ENCODE peak calls at places on chromosomes 7 and 10, in seven cellular contexts. F is PC-3, Z is GM23248, A is SK-N-SH, N is fibroblast of lung, J is mammary epithelial cell, I is colonic mucosa. X is an unnamed sample.
A peak's percentile ranks its signal among the peaks of the same experiment; 100 is the strongest.

GRCh38 chr7:158774916-158775315 is 54.4 kb downstream of the ESYT2 start:
- DNase-seq in F (no peak), I (no peak), J (no peak), A (no peak), N (no peak), Z (peak; percentile 27), X (no peak)

GRCh38 chr10:91251430-91252056 is 31.1 kb downstream of the PCGF5 start:
- DNase-seq in A (peak; percentile 26), J (peak; percentile 35), I (peak; percentile 49), F (peak; percentile 65), N (peak; percentile 70), Z (peak; percentile 76), X (peak; percentile 60)

GRCh38 chr7:108114117-108114841 is 15.9 kb downstream of the LAMB4 start:
- DNase-seq in A (no peak), N (no peak), F (peak; percentile 53), Z (no peak), J (peak; percentile 38), I (no peak), X (peak; percentile 72)

GRCh38 chr7:51297986-51298385 is 18.6 kb downstream of the COBL start:
- DNase-seq in Z (no peak), F (no peak), A (no peak), I (peak; percentile 3), N (no peak), J (no peak), X (no peak)

GRCh38 chr10:80590585-80591125 is 53.0 kb downstream of the SH2D4B start:
- DNase-seq in N (no peak), Z (no peak), A (no peak), I (no peak), J (peak; percentile 83), F (no peak), X (no peak)

GRCh38 chr10:33335800-33336605 is 1.5 kb upstream of the NRP1 start:
- DNase-seq in F (peak; percentile 100), Z (peak; percentile 84), N (peak; percentile 81), I (peak; percentile 83), A (peak; percentile 70), J (peak; percentile 67), X (peak; percentile 67)

GRCh38 chr10:63084690-63085377 is 48.3 kb upstream of the NRBF2 start:
- DNase-seq in A (no peak), N (no peak), F (no peak), Z (peak; percentile 38), I (no peak), J (no peak), X (no peak)

GRCh38 chr7:26166681-26167266 is 14.8 kb downstream of the NFE2L3 start:
- DNase-seq in N (no peak), I (no peak), A (no peak), J (no peak), F (peak; percentile 45), Z (no peak), X (no peak)

GRCh38 chr7:537911-538634 is 18.4 kb upstream of the PDGFA start:
- DNase-seq in Z (peak; percentile 91), N (peak; percentile 81), J (peak; percentile 87), A (peak; percentile 71), F (peak; percentile 92), I (peak; percentile 96), X (no peak)

GRCh38 chr7:158424011-158424410 is 163.6 kb downstream of the PTPRN2 start:
- DNase-seq in N (no peak), F (no peak), I (no peak), Z (no peak), J (no peak), A (no peak), X (no peak)

GRCh38 chr10:103739039-103739764 is 116.2 kb downstream of the SH3PXD2A start:
- DNase-seq in Z (peak; percentile 95), F (peak; percentile 84), J (peak; percentile 92), A (no peak), I (peak; percentile 38), N (peak; percentile 94), X (peak; percentile 70)

GRCh38 chr10:109880886-109881467 is 42.3 kb downstream of the XPNPEP1 start:
- DNase-seq in F (no peak), J (no peak), A (no peak), Z (no peak), I (no peak), N (no peak), X (no peak)

GRCh38 chr7:27840314-27840713 is 100.4 kb downstream of the TAX1BP1 start:
- DNase-seq in I (no peak), F (no peak), A (peak; percentile 27), J (no peak), N (no peak), Z (no peak), X (no peak)

GRCh38 chr7:92608380-92609322 is 18.5 kb upstream of the FAM133B start:
- DNase-seq in I (peak; percentile 50), Z (no peak), N (no peak), F (no peak), A (no peak), J (no peak), X (peak; percentile 83)

GRCh38 chr7:19262794-19263193 is 117.6 kb upstream of the FERD3L start:
- DNase-seq in I (no peak), Z (no peak), J (no peak), F (peak; percentile 12), N (no peak), A (no peak), X (no peak)

GRCh38 chr7:80997841-80998240 is 79.0 kb upstream of the SEMA3C start:
- DNase-seq in I (no peak), F (no peak), A (peak; percentile 51), N (no peak), Z (no peak), J (no peak), X (no peak)

GRCh38 chr7:150385240-150385830 is 6.2 kb downstream of the ZNF775 start:
- DNase-seq in N (no peak), I (no peak), Z (no peak), A (peak; percentile 60), J (no peak), F (no peak), X (peak; percentile 33)

GRCh38 chr7:77288676-77289320 is 89.2 kb upstream of the FGL2 start:
- DNase-seq in A (no peak), F (no peak), J (no peak), N (no peak), I (no peak), Z (no peak), X (no peak)

GRCh38 chr7:380724-381210 is 90.8 kb downstream of the FOXL3 start:
- DNase-seq in I (peak; percentile 11), F (no peak), Z (no peak), J (no peak), N (no peak), A (peak; percentile 36), X (peak; percentile 42)

GRCh38 chr10:99339077-99339476 is 9.9 kb downstream of the CNNM1 start:
- DNase-seq in A (no peak), F (peak; percentile 84), N (no peak), J (peak; percentile 21), I (no peak), Z (peak; percentile 56), X (no peak)

GRCh38 chr10:31083765-31084184 is 52.1 kb upstream of the ZNF438 start:
- DNase-seq in I (peak; percentile 50), A (peak; percentile 47), N (peak; percentile 49), Z (peak; percentile 62), J (peak; percentile 56), F (peak; percentile 74), X (peak; percentile 53)

GRCh38 chr7:41524861-41525260 is 178.0 kb downstream of the INHBA start:
- DNase-seq in Z (no peak), N (no peak), I (no peak), A (no peak), F (no peak), J (no peak), X (no peak)

GRCh38 chr7:76074972-76075370 is 27.1 kb downstream of the MDH2 start:
- DNase-seq in N (no peak), Z (peak; percentile 50), J (no peak), I (no peak), F (no peak), A (no peak), X (no peak)

GRCh38 chr10:24849051-24849450 is 103.4 kb downstream of the PRTFDC1 start:
- DNase-seq in J (no peak), I (no peak), A (no peak), F (no peak), Z (no peak), N (no peak), X (no peak)

GRCh38 chr10:28367865-28368541 is 65.1 kb upstream of the MPP7 start:
- DNase-seq in Z (no peak), N (no peak), F (no peak), J (no peak), A (no peak), I (peak; percentile 34), X (no peak)

GRCh38 chr7:16926283-16926682 is 44.5 kb upstream of the AGR3 start:
- DNase-seq in N (peak; percentile 68), F (peak; percentile 78), J (peak; percentile 23), A (no peak), Z (peak; percentile 71), I (peak; percentile 60), X (peak; percentile 34)
- H3K27ac ChIP-seq in N (no peak overlapping the region), F (peak overlapping the region; percentile 87), J (no peak overlapping the region), A (no peak overlapping the region), Z (no peak overlapping the region), I (no peak overlapping the region), X (no peak overlapping the region)

DNA sequence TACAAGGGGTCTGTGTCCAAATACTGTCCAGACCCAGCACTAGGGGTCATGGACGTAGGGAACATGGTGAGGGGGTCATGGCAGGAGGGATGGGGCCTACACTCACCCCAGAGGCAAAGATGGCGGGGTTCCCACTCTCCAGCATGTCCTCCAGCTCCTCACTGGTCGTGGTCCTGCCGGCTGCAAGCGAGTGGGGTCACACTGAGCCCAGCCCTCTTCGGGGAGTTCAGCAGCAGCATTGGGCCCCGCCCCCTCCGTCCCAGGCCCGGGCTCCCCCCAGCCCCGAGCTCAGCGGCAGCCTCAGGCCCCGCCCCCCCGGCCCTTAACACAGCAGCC is 15.9 kb downstream of the STX1A start:
- DNase-seq in A (no peak), Z (no peak), I (no peak), F (no peak), N (no peak), J (no peak), X (no peak)
- H3K4me3 ChIP-seq in A (no peak overlapping the region), Z (no peak overlapping the region), I (peak overlapping the region; percentile 24), F (no peak overlapping the region), N (no peak overlapping the region), J (no peak overlapping the region), X (no peak overlapping the region)

DNA sequence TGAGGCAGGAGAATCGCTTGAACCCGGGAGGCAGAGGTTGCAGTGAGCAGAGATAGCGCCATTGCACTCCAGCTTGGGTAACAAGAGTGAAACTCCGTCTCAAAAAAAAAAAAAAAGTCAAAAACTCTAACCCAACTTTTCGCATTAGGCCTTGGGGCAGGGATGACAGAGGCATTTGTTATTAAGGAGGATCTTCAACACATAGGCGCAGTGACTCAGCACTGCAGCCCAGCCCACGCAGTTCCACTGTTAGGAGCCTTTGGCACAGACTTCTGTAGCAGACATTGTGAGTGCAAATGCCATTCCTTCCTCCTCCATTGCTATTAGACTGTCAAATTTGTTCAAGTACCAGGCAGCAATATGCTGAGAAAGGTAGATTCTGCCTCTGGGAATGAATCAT is 43.1 kb upstream of the KLHL7 start:
- DNase-seq in F (peak; percentile 30), Z (peak; percentile 90), A (no peak), J (peak; percentile 97), I (no peak), N (no peak), X (no peak)
- H3K9ac ChIP-seq in F (no peak overlapping the region), Z (no peak overlapping the region), A (no peak overlapping the region), J (no peak overlapping the region), I (no peak overlapping the region), N (no peak overlapping the region), X (no peak overlapping the region)

DNA sequence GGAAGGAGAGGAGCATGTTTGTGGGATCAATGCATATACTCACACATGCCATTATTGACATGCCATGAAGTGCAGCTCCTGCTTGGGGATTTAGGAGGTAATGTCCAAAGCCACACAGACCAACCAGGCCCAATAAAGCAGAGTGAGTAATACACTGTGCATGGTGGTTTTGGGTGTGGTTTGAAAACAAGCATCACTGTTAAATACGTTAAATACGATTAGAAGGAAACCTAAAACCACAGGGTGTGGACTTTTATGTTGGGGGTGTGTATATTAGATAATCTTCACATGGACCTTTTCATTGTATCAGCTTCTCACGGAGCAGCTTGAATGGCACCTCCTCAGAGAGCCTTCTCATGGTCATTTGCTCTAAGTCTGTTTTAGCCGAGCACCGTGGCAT is 10.4 kb upstream of the EIF3A start:
- DNase-seq in F (peak; percentile 91), Z (peak; percentile 90), J (peak; percentile 95), I (peak; percentile 64), N (peak; percentile 85), A (no peak), X (no peak)
- H3K27ac ChIP-seq in F (peak overlapping the region; percentile 85), Z (peak overlapping the region; percentile 72), J (peak overlapping the region; percentile 35), I (peak overlapping the region; percentile 76), N (no peak overlapping the region), A (no peak overlapping the region), X (no peak overlapping the region)

X was measured in neural progenitor cell.